ENCODE peak calls at places on chromosomes 11 and 22, in six cellular contexts. G is heart right ventricle; R is tibial artery; E is Karpas-422; Y is CD8-positive, alpha-beta T cell; S is psoas muscle. P is an unnamed sample.
A peak's percentile ranks its signal among the peaks of the same experiment; 100 is the strongest.

GRCh38 chr11:113022267-113022666 is 61.0 kb downstream of the NCAM1 start:
- DNase-seq in G (no peak), R (no peak), E (no peak), Y (no peak), S (no peak), P (no peak)

GRCh38 chr22:20653012-20653794 is 120.7 kb upstream of the SERPIND1 start:
- DNase-seq in G (no peak), R (no peak), E (no peak), Y (no peak), S (no peak), P (no peak)

GRCh38 chr11:12142909-12143308 is 32.5 kb downstream of the MICAL2 start:
- DNase-seq in G (no peak), R (no peak), E (no peak), Y (no peak), S (no peak), P (no peak)

GRCh38 chr11:24391165-24391564 is 105.7 kb upstream of the LUZP2 start:
- DNase-seq in G (no peak), R (no peak), E (no peak), Y (no peak), S (no peak), P (no peak)

GRCh38 chr11:103544874-103545273 is 435.6 kb downstream of the DYNC2H1 start:
- DNase-seq in G (no peak), R (no peak), E (no peak), Y (no peak), S (no peak), P (no peak)

GRCh38 chr11:24457985-24458384 is 38.9 kb upstream of the LUZP2 start:
- DNase-seq in G (no peak), R (no peak), E (no peak), Y (no peak), S (no peak), P (no peak)

GRCh38 chr11:129611661-129612566 is 203.7 kb upstream of the TMEM45B start:
- DNase-seq in G (no peak), R (no peak), E (no peak), Y (no peak), S (no peak), P (no peak)

GRCh38 chr11:100240051-100240450 is 447.0 kb upstream of the ARHGAP42 start:
- DNase-seq in G (no peak), R (no peak), E (no peak), Y (no peak), S (no peak), P (no peak)

GRCh38 chr11:68939583-68940555 is 36.2 kb downstream of the IGHMBP2 start:
- DNase-seq in G (no peak), R (peak; percentile 67), E (no peak), Y (no peak), S (no peak), P (no peak)

GRCh38 chr11:44570411-44571155 is 5.1 kb downstream of the CD82 start:
- DNase-seq in G (no peak), R (no peak), E (no peak), Y (no peak), S (no peak), P (no peak)

GRCh38 chr11:73283316-73284035 is 11.3 kb downstream of the P2RY6 start:
- DNase-seq in G (no peak), R (peak; percentile 60), E (no peak), Y (no peak), S (no peak), P (no peak)

GRCh38 chr22:29270475-29271271 is 2.6 kb downstream of the EWSR1 start:
- DNase-seq in G (no peak), R (peak; percentile 39), E (peak; percentile 80), Y (no peak), S (no peak), P (no peak)

GRCh38 chr11:34316347-34317037 is 41.3 kb downstream of the ABTB2 start:
- DNase-seq in G (no peak), R (no peak), E (no peak), Y (no peak), S (no peak), P (no peak)

GRCh38 chr22:46007003-46007847 is 30.3 kb upstream of the WNT7B start:
- DNase-seq in G (peak; percentile 69), R (peak; percentile 89), E (no peak), Y (no peak), S (peak; percentile 81), P (no peak)

GRCh38 chr22:50319503-50319951 is 7.3 kb downstream of the DENND6B start:
- DNase-seq in G (no peak), R (no peak), E (no peak), Y (no peak), S (no peak), P (no peak)

GRCh38 chr22:39245130-39246039 is 603 bp upstream of the PDGFB start:
- DNase-seq in G (no peak), R (no peak), E (no peak), Y (no peak), S (no peak), P (no peak)

GRCh38 chr22:36369922-36370781 is 17.6 kb downstream of the MYH9 start:
- DNase-seq in G (no peak), R (peak; percentile 82), E (peak; percentile 89), Y (no peak), S (no peak), P (no peak)

GRCh38 chr11:100855466-100856067 is 168.5 kb downstream of the ARHGAP42 start:
- DNase-seq in G (no peak), R (no peak), E (peak; percentile 86), Y (no peak), S (no peak), P (peak; percentile 66)

GRCh38 chr11:6249822-6250555 is 9.6 kb upstream of the CCKBR start:
- DNase-seq in G (peak; percentile 73), R (peak; percentile 88), E (no peak), Y (no peak), S (peak; percentile 69), P (peak; percentile 31)

GRCh38 chr11:95507794-95508193 is 276.8 kb upstream of the SESN3 start:
- DNase-seq in G (no peak), R (no peak), E (no peak), Y (no peak), S (no peak), P (no peak)

GRCh38 chr22:45129703-45130524 is 33.8 kb upstream of the NUP50 start:
- DNase-seq in G (no peak), R (no peak), E (no peak), Y (no peak), S (no peak), P (no peak)

GRCh38 chr11:69904331-69905201 is 85.3 kb upstream of the FGF3 start:
- DNase-seq in G (no peak), R (no peak), E (no peak), Y (no peak), S (peak; percentile 19), P (no peak)

GRCh38 chr11:76613901-76614300 is 56.6 kb downstream of the LRRC32 start:
- DNase-seq in G (no peak), R (peak; percentile 46), E (no peak), Y (no peak), S (no peak), P (no peak)

GRCh38 chr11:13440100-13440855 is 22.7 kb downstream of the BTBD10 start:
- DNase-seq in G (no peak), R (peak; percentile 68), E (peak; percentile 80), Y (no peak), S (peak; percentile 39), P (peak; percentile 85)

GRCh38 chr22:26610983-26611382 is 6.8 kb downstream of the CRYBB1 start:
- DNase-seq in G (no peak), R (no peak), E (no peak), Y (no peak), S (no peak), P (no peak)

GRCh38 chr11:10204021-10204420 is 90.0 kb downstream of the SBF2 start:
- DNase-seq in G (no peak), R (no peak), E (peak; percentile 14), Y (no peak), S (no peak), P (no peak)

GRCh38 chr11:84871116-84871515 is 756.0 kb downstream of the DLG2 start:
- DNase-seq in G (no peak), R (no peak), E (no peak), Y (no peak), S (no peak), P (no peak)

GRCh38 chr22:24244144-24244787 is 616 bp downstream of the GGT5 start:
- DNase-seq in G (no peak), R (peak; percentile 75), E (peak; percentile 35), Y (no peak), S (peak; percentile 61), P (no peak)

GRCh38 chr22:33431300-33431699 is 373.1 kb upstream of the SYN3 start:
- DNase-seq in G (no peak), R (no peak), E (no peak), Y (no peak), S (no peak), P (no peak)

GRCh38 chr11:35281169-35281591 is 138.2 kb downstream of the SLC1A2 start:
- DNase-seq in G (no peak), R (no peak), E (peak; percentile 52), Y (no peak), S (no peak), P (no peak)

DNA sequence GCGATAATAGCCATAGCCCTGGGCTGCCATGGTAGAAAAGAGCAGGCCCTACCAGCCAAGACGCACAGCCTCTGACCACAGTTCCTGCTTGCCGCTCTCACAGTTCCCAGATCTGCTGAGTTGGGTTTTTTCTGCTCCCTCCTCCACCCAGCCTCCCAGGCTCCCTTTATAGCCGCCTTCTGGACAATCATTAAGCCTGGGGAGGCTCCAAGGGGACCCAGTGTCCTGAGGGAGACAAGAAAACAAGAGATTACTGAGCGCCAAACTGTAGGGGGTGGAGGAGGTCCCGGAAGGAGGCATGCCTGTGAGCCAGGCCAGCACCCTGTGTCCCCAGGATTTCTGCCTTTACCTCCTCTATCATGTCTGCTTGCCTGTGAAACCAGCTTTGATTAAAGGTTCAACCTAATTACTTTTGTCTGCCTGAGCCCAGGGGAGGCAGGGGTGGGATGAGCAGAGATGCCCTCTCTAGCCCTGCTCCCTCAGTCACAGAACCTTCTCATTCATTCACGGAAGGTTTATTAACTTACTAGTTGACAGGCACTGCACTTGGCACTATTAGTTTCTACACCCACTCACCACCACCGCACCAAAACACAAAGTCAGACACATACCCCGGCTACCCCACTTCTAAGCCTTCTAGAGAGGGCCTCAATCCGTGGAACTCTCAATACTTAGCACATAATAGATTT is 1.2 kb downstream of the SLC37A4 start:
- DNase-seq in G (no peak), R (no peak), E (peak; percentile 46), Y (no peak), S (peak; percentile 65), P (no peak)
- H3K4me3 ChIP-seq in G (no peak overlapping the region), R (peak overlapping the region; percentile 74), E (peak overlapping the region; percentile 89), Y (peak overlapping the region; percentile 99), S (peak overlapping the region; percentile 95), P (peak overlapping the region; percentile 85)

GRCh38 chr11:120137187-120137610 is 714 bp downstream of the TRIM29 start:
- DNase-seq in G (no peak), R (peak; percentile 57), E (no peak), Y (no peak), S (no peak), P (no peak)
- H3K4me3 ChIP-seq in G (no peak overlapping the region), R (no peak overlapping the region), E (no peak overlapping the region), Y (no peak overlapping the region), S (no peak overlapping the region), P (no peak overlapping the region)

GRCh38 chr11:132361011-132361550 is 990.7 kb downstream of the NTM start:
- DNase-seq in G (no peak), R (no peak), E (no peak), Y (no peak), S (no peak), P (no peak)
- H3K4me3 ChIP-seq in G (no peak overlapping the region), R (no peak overlapping the region), E (no peak overlapping the region), Y (no peak overlapping the region), S (no peak overlapping the region), P (no peak overlapping the region)

GRCh38 chr11:128518493-128519207 is 68.7 kb downstream of the ETS1 start:
- DNase-seq in G (no peak), R (no peak), E (peak; percentile 41), Y (no peak), S (no peak), P (no peak)
- H3K4me3 ChIP-seq in G (no peak overlapping the region), R (peak overlapping the region; percentile 85), E (peak overlapping the region; percentile 93), Y (peak overlapping the region; percentile 94), S (peak overlapping the region; percentile 88), P (peak overlapping the region; percentile 95)

GRCh38 chr11:126058090-126058489 is 4.6 kb downstream of the CDON start:
- DNase-seq in G (no peak), R (no peak), E (no peak), Y (no peak), S (no peak), P (no peak)
- H3K4me3 ChIP-seq in G (no peak overlapping the region), R (no peak overlapping the region), E (no peak overlapping the region), Y (no peak overlapping the region), S (no peak overlapping the region), P (no peak overlapping the region)

P was measured in astrocyte of the cerebellum.